ENCODE peak calls at places on chromosomes 3 and 15, in ten cellular contexts. S is pancreas, W is endodermal cell, N is heart right ventricle, D is sigmoid colon, Y is uterus, R is ovary, H is neuronal stem cell, M is tibial nerve, F is cardiac muscle cell. I is an unnamed sample.

GRCh38 chr3:21645121-21645897 is 105.7 kb downstream of the ZNF385D start:
- DNase-seq in R (no peak), D (no peak), Y (no peak), N (peak; percentile 58), H (no peak), F (no peak), W (no peak), M (no peak), S (no peak), I (no peak)

GRCh38 chr3:183576487-183577107 is 21.1 kb upstream of the KLHL6 start:
- DNase-seq in H (no peak), D (peak; percentile 69), W (no peak), F (no peak), N (no peak), M (no peak), S (no peak), Y (no peak), R (no peak), I (peak; percentile 16)

GRCh38 chr3:117722856-117723255 is 1013.3 kb downstream of the TUSC7 start:
- DNase-seq in M (no peak), S (no peak), H (no peak), D (no peak), Y (no peak), F (no peak), N (no peak), W (no peak), R (no peak), I (no peak)

GRCh38 chr3:64575211-64575844 is 112.5 kb downstream of the ADAMTS9 start:
- DNase-seq in M (no peak), S (no peak), N (no peak), Y (no peak), W (peak; percentile 64), R (no peak), F (no peak), D (no peak), H (no peak), I (no peak)

GRCh38 chr3:78848392-78849288 is 919.2 kb downstream of the ROBO1 start:
- DNase-seq in D (no peak), N (no peak), H (no peak), W (no peak), S (no peak), M (no peak), R (no peak), Y (no peak), F (no peak), I (no peak)

GRCh38 chr15:56234804-56235203 is 8.9 kb downstream of the RFX7 start:
- DNase-seq in N (no peak), W (no peak), R (no peak), H (no peak), Y (no peak), D (no peak), S (no peak), F (no peak), M (no peak), I (no peak)

GRCh38 chr3:137761099-137761562 is 3.0 kb upstream of the SOX14 start:
- DNase-seq in M (no peak), H (no peak), Y (no peak), F (no peak), R (no peak), D (no peak), N (no peak), W (peak; percentile 64), S (no peak), I (no peak)

GRCh38 chr15:66196565-66196964 is 57.0 kb downstream of the MEGF11 start:
- DNase-seq in H (no peak), W (no peak), Y (no peak), M (no peak), F (no peak), N (no peak), D (no peak), R (no peak), S (no peak), I (no peak)

GRCh38 chr3:182596673-182597410 is 196.5 kb upstream of the ATP11B start:
- DNase-seq in H (no peak), M (no peak), W (no peak), S (no peak), F (no peak), R (no peak), N (no peak), D (no peak), Y (no peak), I (no peak)

GRCh38 chr3:16146015-16146730 is 28.3 kb upstream of the GALNT15 start:
- DNase-seq in R (no peak), H (no peak), S (no peak), W (peak; percentile 16), N (no peak), Y (no peak), D (no peak), M (no peak), F (no peak), I (no peak)

GRCh38 chr3:77203876-77204275 is 164.0 kb downstream of the ROBO2 start:
- DNase-seq in M (no peak), R (no peak), D (no peak), H (no peak), N (no peak), F (no peak), Y (no peak), S (no peak), W (no peak), I (no peak)

GRCh38 chr3:52121813-52122212 is 32.4 kb downstream of the POC1A start:
- DNase-seq in D (peak; percentile 63), Y (no peak), H (no peak), R (no peak), S (no peak), F (no peak), M (no peak), W (no peak), N (no peak), I (no peak)

GRCh38 chr3:66014641-66015040 is 24.1 kb downstream of the MAGI1 start:
- DNase-seq in N (no peak), Y (no peak), S (no peak), H (no peak), M (no peak), F (no peak), W (no peak), R (no peak), D (no peak), I (no peak)

GRCh38 chr3:119594066-119594465 is 3.6 kb upstream of the PLA1A start:
- DNase-seq in R (no peak), W (no peak), S (no peak), N (no peak), D (no peak), F (no peak), M (no peak), Y (no peak), H (no peak), I (no peak)

GRCh38 chr3:131083190-131083863 is 56.6 kb downstream of the NEK11 start:
- DNase-seq in R (peak; percentile 31), M (no peak), H (no peak), S (peak; percentile 67), F (peak; percentile 51), N (peak; percentile 55), W (peak; percentile 59), Y (no peak), D (peak; percentile 61), I (peak; percentile 87)

GRCh38 chr3:49422379-49423248 is at the start of gene AMT:
- DNase-seq in W (peak; percentile 97), S (peak; percentile 83), R (peak; percentile 61), D (no peak), H (peak; percentile 74), N (peak; percentile 60), F (peak; percentile 92), Y (no peak), M (no peak), I (no peak)

GRCh38 chr3:35760147-35760546 is 120.8 kb downstream of the ARPP21 start:
- DNase-seq in M (no peak), W (no peak), F (peak; percentile 13), D (no peak), Y (no peak), R (no peak), N (no peak), H (no peak), S (no peak), I (no peak)

GRCh38 chr3:190497809-190498208 is 16.1 kb upstream of the IL1RAP start:
- DNase-seq in N (no peak), M (no peak), H (no peak), Y (no peak), S (no peak), R (no peak), F (peak; percentile 52), W (no peak), D (no peak), I (no peak)

DNA sequence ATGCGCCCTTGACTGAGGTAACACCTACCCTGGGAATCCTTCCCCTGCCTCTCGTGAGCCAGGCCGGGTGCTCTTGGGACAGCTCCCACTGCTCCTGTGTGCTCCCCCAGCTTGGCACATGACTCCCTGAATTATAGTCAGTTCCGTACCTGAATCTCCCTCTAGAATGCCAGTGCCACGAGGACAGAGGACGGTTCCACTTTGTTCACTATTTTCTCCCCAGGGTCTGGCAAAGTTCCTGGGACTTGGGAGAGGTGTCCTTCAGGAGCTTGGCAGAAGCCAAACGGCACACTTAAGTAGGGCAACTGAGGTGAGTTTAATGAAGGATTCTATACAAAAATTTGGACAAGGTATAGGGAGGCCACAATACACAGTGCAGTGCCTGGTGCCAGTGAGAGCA is 9.8 kb downstream of the CCR5AS start:
- DNase-seq in F (no peak), Y (no peak), S (no peak), N (no peak), D (no peak), R (no peak), H (no peak), M (no peak), W (no peak), I (no peak)
- H3K27ac ChIP-seq in F (no peak overlapping the region), Y (no peak overlapping the region), S (no peak overlapping the region), N (no peak overlapping the region), D (no peak overlapping the region), R (no peak overlapping the region), H (no peak overlapping the region), M (no peak overlapping the region), W (no peak overlapping the region), I (no peak overlapping the region)

GRCh38 chr3:177753498-177754155 is 556.3 kb upstream of the TBL1XR1 start:
- DNase-seq in R (peak; percentile 81), S (no peak), W (no peak), N (peak; percentile 65), Y (peak; percentile 61), H (no peak), F (no peak), M (no peak), D (peak; percentile 81), I (no peak)
- H3K27ac ChIP-seq in R (no peak overlapping the region), S (no peak overlapping the region), W (no peak overlapping the region), N (peak overlapping the region; percentile 50), Y (peak overlapping the region; percentile 14), H (no peak overlapping the region), F (no peak overlapping the region), M (peak overlapping the region; percentile 2), D (no peak overlapping the region), I (no peak overlapping the region)

GRCh38 chr3:61928776-61929175 is 367.4 kb downstream of the PTPRG start:
- DNase-seq in H (no peak), D (no peak), F (no peak), W (peak; percentile 59), Y (no peak), N (no peak), S (no peak), R (no peak), M (no peak), I (no peak)
- H3K27ac ChIP-seq in H (no peak overlapping the region), D (peak overlapping the region; percentile 69), F (no peak overlapping the region), W (no peak overlapping the region), Y (no peak overlapping the region), N (no peak overlapping the region), S (no peak overlapping the region), R (no peak overlapping the region), M (no peak overlapping the region), I (no peak overlapping the region)

DNA sequence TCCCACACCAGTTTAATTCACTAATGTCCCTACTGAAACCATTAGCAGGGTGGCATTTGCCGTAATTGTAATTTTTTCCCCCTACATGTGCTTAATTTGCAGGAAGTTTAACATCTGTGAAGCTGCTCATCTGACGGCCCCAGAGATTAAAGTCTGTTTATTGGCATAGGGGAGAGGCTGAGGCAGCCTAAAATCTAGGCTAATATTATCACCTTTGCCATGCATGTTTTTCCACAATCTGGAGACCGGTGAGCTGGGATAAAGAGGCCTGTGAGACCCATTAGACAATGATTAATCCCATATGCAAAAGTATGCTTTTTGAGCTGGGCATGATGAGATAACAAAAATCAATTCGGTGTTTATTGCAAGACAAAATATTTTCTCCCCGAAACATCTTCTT is 561.2 kb upstream of the ALCAM start:
- DNase-seq in F (no peak), W (no peak), Y (no peak), N (no peak), M (no peak), R (no peak), H (no peak), S (no peak), D (no peak), I (no peak)
- H3K27ac ChIP-seq in F (no peak overlapping the region), W (no peak overlapping the region), Y (no peak overlapping the region), N (no peak overlapping the region), M (no peak overlapping the region), R (no peak overlapping the region), H (no peak overlapping the region), S (no peak overlapping the region), D (no peak overlapping the region), I (no peak overlapping the region)